ENCODE peak calls at places on chromosomes 4 and X, in seven cellular contexts. One of them, this sample, is unnamed.

GRCh38 chr4:10947898-10948297 is 263.3 kb upstream of the CLNK start:
- DNase-seq in tibial artery: no peak
- DNase-seq in AG20443: no peak
- DNase-seq in breast epithelium: no peak
- DNase-seq in fibroblast of the conjunctiva: no peak
- DNase-seq in left colon: no peak
- DNase-seq in GM20000: no peak
- DNase-seq in this sample: no peak

GRCh38 chr4:16717266-16717970 is 181.0 kb downstream of the LDB2 start:
- DNase-seq in tibial artery: no peak
- DNase-seq in left colon: no peak
- DNase-seq in AG20443: peak; percentile 53
- DNase-seq in fibroblast of the conjunctiva: no peak
- DNase-seq in breast epithelium: no peak
- DNase-seq in GM20000: no peak
- DNase-seq in this sample: no peak

GRCh38 chr4:25926473-25926872 is 12.5 kb downstream of the SMIM20 start:
- DNase-seq in AG20443: no peak
- DNase-seq in GM20000: no peak
- DNase-seq in left colon: no peak
- DNase-seq in breast epithelium: no peak
- DNase-seq in fibroblast of the conjunctiva: no peak
- DNase-seq in tibial artery: no peak
- DNase-seq in this sample: no peak

GRCh38 chr4:16157609-16158503 is 68.4 kb downstream of the TAPT1 start:
- DNase-seq in breast epithelium: no peak
- DNase-seq in AG20443: peak; percentile 1
- DNase-seq in GM20000: no peak
- DNase-seq in fibroblast of the conjunctiva: no peak
- DNase-seq in left colon: no peak
- DNase-seq in tibial artery: no peak
- DNase-seq in this sample: no peak

GRCh38 chr4:110074570-110074969 is 123.8 kb downstream of the ELOVL6 start:
- DNase-seq in AG20443: no peak
- DNase-seq in tibial artery: no peak
- DNase-seq in left colon: peak; percentile 60
- DNase-seq in GM20000: no peak
- DNase-seq in breast epithelium: no peak
- DNase-seq in fibroblast of the conjunctiva: no peak
- DNase-seq in this sample: no peak

GRCh38 chr4:85149656-85150055 is 183.2 kb upstream of the WDFY3 start:
- DNase-seq in GM20000: no peak
- DNase-seq in tibial artery: no peak
- DNase-seq in left colon: no peak
- DNase-seq in breast epithelium: no peak
- DNase-seq in AG20443: peak; percentile 16
- DNase-seq in fibroblast of the conjunctiva: peak; percentile 75
- DNase-seq in this sample: no peak

GRCh38 chrX:53714580-53715335 is 28.2 kb upstream of the HUWE1 start:
- DNase-seq in breast epithelium: peak; percentile 52
- DNase-seq in tibial artery: no peak
- DNase-seq in GM20000: peak; percentile 36
- DNase-seq in AG20443: peak; percentile 9
- DNase-seq in left colon: no peak
- DNase-seq in fibroblast of the conjunctiva: no peak
- DNase-seq in this sample: no peak

GRCh38 chrX:124502144-124502543 is 155.8 kb downstream of the SH2D1A start:
- DNase-seq in GM20000: no peak
- DNase-seq in fibroblast of the conjunctiva: no peak
- DNase-seq in left colon: no peak
- DNase-seq in breast epithelium: no peak
- DNase-seq in AG20443: no peak
- DNase-seq in tibial artery: no peak
- DNase-seq in this sample: no peak

GRCh38 chrX:80556148-80556547 is 135.9 kb downstream of the TENT5D start:
- DNase-seq in left colon: no peak
- DNase-seq in AG20443: no peak
- DNase-seq in tibial artery: no peak
- DNase-seq in fibroblast of the conjunctiva: no peak
- DNase-seq in GM20000: no peak
- DNase-seq in breast epithelium: no peak
- DNase-seq in this sample: no peak

GRCh38 chr4:186472948-186473347 is 82.4 kb downstream of the MTNR1A start:
- DNase-seq in left colon: no peak
- DNase-seq in GM20000: no peak
- DNase-seq in breast epithelium: no peak
- DNase-seq in AG20443: peak; percentile 38
- DNase-seq in tibial artery: no peak
- DNase-seq in fibroblast of the conjunctiva: peak; percentile 2
- DNase-seq in this sample: no peak